ENCODE peak calls at places on chromosomes 11 and 22, in seven cellular contexts. R is right lobe of liver, Q is pancreas, E is fibroblast of lung, C is cardiac muscle cell, F is A549, I is astrocyte. B is an unnamed sample.
A peak's percentile ranks its signal among the peaks of the same experiment; 100 is the strongest.

GRCh38 chr22:37607912-37608476 is 640 bp upstream of the GGA1 start:
- DNase-seq in R (no peak), Q (no peak), E (no peak), C (peak; percentile 23), F (no peak), I (no peak), B (no peak)

GRCh38 chr22:46007003-46007847 is 30.3 kb upstream of the WNT7B start:
- DNase-seq in R (peak; percentile 65), Q (peak; percentile 51), E (peak; percentile 88), C (peak; percentile 82), F (peak; percentile 66), I (peak; percentile 81), B (peak; percentile 68)

GRCh38 chr22:49271369-49271727 is 556.3 kb downstream of the BRD1 start:
- DNase-seq in R (no peak), Q (no peak), E (no peak), C (no peak), F (no peak), I (no peak), B (no peak)

GRCh38 chr11:12528487-12528886 is 145.7 kb upstream of the TEAD1 start:
- DNase-seq in R (no peak), Q (no peak), E (no peak), C (no peak), F (no peak), I (no peak), B (no peak)

GRCh38 chr11:120662071-120662611 is 150.6 kb downstream of the GRIK4 start:
- DNase-seq in R (no peak), Q (no peak), E (no peak), C (no peak), F (no peak), I (no peak), B (no peak)

GRCh38 chr22:50612715-50613221 is 12.2 kb downstream of the MAPK8IP2 start:
- DNase-seq in R (no peak), Q (no peak), E (no peak), C (no peak), F (no peak), I (no peak), B (no peak)

GRCh38 chr11:121241300-121242176 is 51.0 kb upstream of the SC5D start:
- DNase-seq in R (no peak), Q (no peak), E (no peak), C (no peak), F (no peak), I (no peak), B (no peak)

GRCh38 chr11:68948948-68949347 is 31.8 kb downstream of the MRGPRD start:
- DNase-seq in R (no peak), Q (no peak), E (peak; percentile 20), C (no peak), F (no peak), I (no peak), B (no peak)

GRCh38 chr11:69213315-69213714 is 57.6 kb downstream of the SMIM38 start:
- DNase-seq in R (no peak), Q (no peak), E (no peak), C (no peak), F (no peak), I (no peak), B (no peak)

GRCh38 chr11:97683733-97684132 is 1293.9 kb downstream of the JRKL start:
- DNase-seq in R (no peak), Q (no peak), E (no peak), C (peak; percentile 10), F (peak; percentile 4), I (no peak), B (no peak)

GRCh38 chr11:121553806-121554205 is 101.0 kb upstream of the SORL1-AS1 start:
- DNase-seq in R (peak; percentile 96), Q (peak; percentile 63), E (peak; percentile 62), C (peak; percentile 22), F (peak; percentile 26), I (peak; percentile 55), B (no peak)

GRCh38 chr11:43866520-43866919 is 14.1 kb upstream of the ALKBH3 start:
- DNase-seq in R (no peak), Q (no peak), E (peak; percentile 20), C (peak; percentile 28), F (no peak), I (peak; percentile 15), B (no peak)

GRCh38 chr11:126874831-126875230 is 125.7 kb downstream of the KIRREL3 start:
- DNase-seq in R (no peak), Q (no peak), E (peak; percentile 33), C (no peak), F (no peak), I (no peak), B (no peak)

GRCh38 chr11:14578551-14578956 is 58.4 kb upstream of the PSMA1 start:
- DNase-seq in R (no peak), Q (no peak), E (peak; percentile 21), C (peak; percentile 96), F (peak; percentile 27), I (peak; percentile 13), B (peak; percentile 26)

GRCh38 chr11:1748467-1749019 is 1.9 kb downstream of the IFITM10 start:
- DNase-seq in R (no peak), Q (no peak), E (no peak), C (no peak), F (no peak), I (no peak), B (no peak)

GRCh38 chr11:1750840-1751520 is 585 bp upstream of the IFITM10 start:
- DNase-seq in R (no peak), Q (no peak), E (no peak), C (no peak), F (no peak), I (no peak), B (no peak)

GRCh38 chr11:1750481-1750839 is at the start of gene IFITM10:
- DNase-seq in R (peak; percentile 68), Q (no peak), E (no peak), C (peak; percentile 39), F (no peak), I (no peak), B (peak; percentile 43)

GRCh38 chr11:1749020-1749758 is 1.2 kb downstream of the IFITM10 start:
- DNase-seq in R (peak; percentile 51), Q (no peak), E (peak; percentile 41), C (peak; percentile 50), F (no peak), I (no peak), B (peak; percentile 32)

GRCh38 chr11:1749787-1750351 is 526 bp downstream of the IFITM10 start:
- DNase-seq in R (no peak), Q (no peak), E (peak; percentile 81), C (peak; percentile 81), F (no peak), I (peak; percentile 74), B (no peak)
- H3K27ac ChIP-seq in R (peak overlapping the region; percentile 69), Q (no peak overlapping the region), E (peak overlapping the region; percentile 7), C (no peak overlapping the region), F (no peak overlapping the region), I (peak overlapping the region; percentile 28), B (no peak overlapping the region)

DNA sequence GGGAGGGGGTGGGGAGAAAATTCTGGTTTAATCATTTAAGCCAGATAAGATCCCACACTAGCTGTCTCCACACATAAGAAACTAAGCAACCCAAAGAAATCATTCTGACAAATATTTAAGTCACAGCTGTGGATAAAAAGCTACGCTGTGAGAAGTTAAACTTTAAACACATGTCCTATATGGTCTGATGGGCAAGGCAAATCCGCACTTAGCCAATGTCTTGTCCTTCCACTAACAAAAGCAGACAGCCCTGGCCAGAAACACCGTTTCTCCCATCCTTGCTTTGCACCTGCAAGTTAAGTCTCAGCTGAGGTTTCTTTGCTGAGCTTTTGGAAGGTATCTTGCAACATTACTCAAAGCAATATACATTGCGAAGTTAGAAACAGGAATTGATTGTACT is 68.0 kb downstream of the ETS1 start:
- DNase-seq in R (no peak), Q (no peak), E (no peak), C (no peak), F (no peak), I (no peak), B (no peak)
- H3K4me1 ChIP-seq in R (no peaks in the 10 kb centered on the region), Q (peaks cover 20% of the 10 kb centered on the region), E (peaks cover 26% of the 10 kb centered on the region), C (peaks cover 5% of the 10 kb centered on the region), F (peaks cover 69% of the 10 kb centered on the region), I (peaks cover 68% of the 10 kb centered on the region), B (peaks cover 70% of the 10 kb centered on the region)

GRCh38 chr11:117595440-117595839 is 201.6 kb downstream of the DSCAML1 start:
- DNase-seq in R (no peak), Q (no peak), E (no peak), C (no peak), F (no peak), I (no peak), B (no peak)
- H3K27ac ChIP-seq in R (no peak overlapping the region), Q (no peak overlapping the region), E (no peak overlapping the region), C (no peak overlapping the region), F (no peak overlapping the region), I (no peak overlapping the region), B (no peak overlapping the region)

DNA sequence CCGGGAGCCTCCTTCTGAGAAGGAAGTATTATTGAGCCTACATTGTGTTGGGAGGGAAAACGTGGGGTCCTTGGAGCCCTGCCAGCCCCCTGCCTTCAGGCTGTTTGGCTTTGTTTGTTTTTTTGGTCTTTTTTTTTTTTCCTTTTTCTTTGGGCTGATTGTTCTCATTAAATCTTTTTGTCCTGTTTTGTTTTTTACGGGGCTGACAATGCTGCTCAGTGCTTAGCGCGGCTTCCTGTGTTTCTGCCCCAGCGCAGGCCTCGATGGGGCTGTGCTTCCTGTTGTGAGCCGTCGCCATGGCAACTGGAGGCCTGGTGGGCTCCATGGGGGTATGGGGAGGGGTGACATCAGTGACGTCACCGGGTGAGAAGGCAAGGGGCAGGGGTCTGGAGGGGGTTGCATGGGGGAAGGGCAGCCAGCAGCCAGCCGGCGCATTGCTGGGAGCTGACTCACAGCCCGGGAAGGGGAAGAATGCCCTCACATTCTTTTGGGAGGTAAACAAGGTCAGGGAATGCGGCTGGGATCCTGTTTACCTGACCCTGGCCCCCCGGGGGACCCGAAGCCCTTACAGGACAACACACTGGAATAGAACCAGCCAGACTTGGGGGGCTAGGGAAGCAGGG is 22.1 kb upstream of the CBX7 start:
- DNase-seq in R (peak; percentile 90), Q (peak; percentile 68), E (peak; percentile 83), C (peak; percentile 98), F (peak; percentile 86), I (peak; percentile 70), B (peak; percentile 87)
- H3K4me1 ChIP-seq in R (peaks cover 22% of the 10 kb centered on the region), Q (peaks cover 15% of the 10 kb centered on the region), E (peaks cover 39% of the 10 kb centered on the region), C (peaks cover 26% of the 10 kb centered on the region), F (peaks cover 66% of the 10 kb centered on the region), I (peaks cover 56% of the 10 kb centered on the region), B (peaks cover 76% of the 10 kb centered on the region)